ENCODE peak calls at places on chromosomes 16 and 17, in seven cellular contexts. One of them, this sample, is unnamed.
A peak's percentile ranks its signal among the peaks of the same experiment; 100 is the strongest.

GRCh38 chr17:33469911-33470310 is 176.8 kb upstream of the ASIC2 start:
- DNase-seq in prostate gland: no peak
- DNase-seq in A549: peak; percentile 10
- DNase-seq in Peyer's patch: no peak
- DNase-seq in upper lobe of left lung: no peak
- DNase-seq in mammary epithelial cell: peak; percentile 57
- DNase-seq in body of pancreas: peak; percentile 10
- DNase-seq in this sample: peak; percentile 24

GRCh38 chr16:24045641-24046040 is 209.9 kb downstream of the PRKCB start:
- DNase-seq in Peyer's patch: no peak
- DNase-seq in mammary epithelial cell: no peak
- DNase-seq in A549: peak; percentile 22
- DNase-seq in prostate gland: no peak
- DNase-seq in upper lobe of left lung: no peak
- DNase-seq in body of pancreas: no peak
- DNase-seq in this sample: peak; percentile 26

GRCh38 chr16:11232852-11233726 is 22.9 kb downstream of the SOCS1 start:
- DNase-seq in body of pancreas: no peak
- DNase-seq in mammary epithelial cell: no peak
- DNase-seq in prostate gland: no peak
- DNase-seq in Peyer's patch: peak; percentile 68
- DNase-seq in upper lobe of left lung: peak; percentile 73
- DNase-seq in A549: no peak
- DNase-seq in this sample: no peak

GRCh38 chr16:72247821-72248253 is 75.9 kb upstream of the PMFBP1 start:
- DNase-seq in mammary epithelial cell: peak; percentile 22
- DNase-seq in prostate gland: no peak
- DNase-seq in Peyer's patch: no peak
- DNase-seq in A549: no peak
- DNase-seq in body of pancreas: peak; percentile 54
- DNase-seq in upper lobe of left lung: no peak
- DNase-seq in this sample: no peak

GRCh38 chr16:11685844-11686618 is 17.8 kb downstream of the SNN start:
- DNase-seq in Peyer's patch: no peak
- DNase-seq in body of pancreas: no peak
- DNase-seq in upper lobe of left lung: no peak
- DNase-seq in prostate gland: no peak
- DNase-seq in A549: no peak
- DNase-seq in mammary epithelial cell: no peak
- DNase-seq in this sample: no peak

GRCh38 chr17:7560172-7561027 is 1.3 kb upstream of the SENP3 start:
- DNase-seq in body of pancreas: peak; percentile 83
- DNase-seq in prostate gland: peak; percentile 48
- DNase-seq in upper lobe of left lung: peak; percentile 67
- DNase-seq in A549: peak; percentile 78
- DNase-seq in Peyer's patch: peak; percentile 82
- DNase-seq in mammary epithelial cell: peak; percentile 70
- DNase-seq in this sample: no peak

GRCh38 chr16:88773812-88774291 is 11.2 kb downstream of the PIEZO1 start:
- DNase-seq in prostate gland: no peak
- DNase-seq in mammary epithelial cell: no peak
- DNase-seq in Peyer's patch: no peak
- DNase-seq in upper lobe of left lung: peak; percentile 81
- DNase-seq in A549: no peak
- DNase-seq in body of pancreas: no peak
- DNase-seq in this sample: peak; percentile 52

GRCh38 chr16:46883690-46884512 is at the start of gene GPT2:
- DNase-seq in mammary epithelial cell: peak; percentile 95
- DNase-seq in Peyer's patch: peak; percentile 95
- DNase-seq in body of pancreas: peak; percentile 99
- DNase-seq in prostate gland: peak; percentile 99
- DNase-seq in A549: peak; percentile 95
- DNase-seq in upper lobe of left lung: peak; percentile 99
- DNase-seq in this sample: peak; percentile 99

GRCh38 chr16:26070595-26071170 is 378.9 kb downstream of the HS3ST4 start:
- DNase-seq in prostate gland: no peak
- DNase-seq in body of pancreas: no peak
- DNase-seq in Peyer's patch: no peak
- DNase-seq in A549: no peak
- DNase-seq in mammary epithelial cell: no peak
- DNase-seq in upper lobe of left lung: no peak
- DNase-seq in this sample: no peak

GRCh38 chr17:79388556-79389295 is 222.1 kb downstream of the RBFOX3 start:
- DNase-seq in Peyer's patch: peak; percentile 70
- DNase-seq in A549: peak; percentile 66
- DNase-seq in upper lobe of left lung: peak; percentile 54
- DNase-seq in mammary epithelial cell: peak; percentile 31
- DNase-seq in body of pancreas: peak; percentile 70
- DNase-seq in prostate gland: peak; percentile 39
- DNase-seq in this sample: peak; percentile 78

GRCh38 chr17:15255713-15256454 is 9.2 kb downstream of the PMP22 start:
- DNase-seq in mammary epithelial cell: peak; percentile 50
- DNase-seq in A549: no peak
- DNase-seq in Peyer's patch: no peak
- DNase-seq in prostate gland: no peak
- DNase-seq in upper lobe of left lung: no peak
- DNase-seq in body of pancreas: no peak
- DNase-seq in this sample: peak; percentile 25

GRCh38 chr17:48551601-48552452 is 6.9 kb upstream of the HOXB2 start:
- DNase-seq in A549: no peak
- DNase-seq in prostate gland: no peak
- DNase-seq in Peyer's patch: no peak
- DNase-seq in body of pancreas: no peak
- DNase-seq in mammary epithelial cell: peak; percentile 42
- DNase-seq in upper lobe of left lung: no peak
- DNase-seq in this sample: no peak

GRCh38 chr17:66676421-66676820 is 158.5 kb upstream of the CACNG5 start:
- DNase-seq in mammary epithelial cell: peak; percentile 98
- DNase-seq in A549: peak; percentile 92
- DNase-seq in Peyer's patch: peak; percentile 83
- DNase-seq in upper lobe of left lung: peak; percentile 90
- DNase-seq in body of pancreas: peak; percentile 29
- DNase-seq in prostate gland: peak; percentile 89
- DNase-seq in this sample: no peak

GRCh38 chr17:2215616-2216364 is 87.8 kb downstream of the SMG6 start:
- DNase-seq in prostate gland: no peak
- DNase-seq in mammary epithelial cell: no peak
- DNase-seq in upper lobe of left lung: peak; percentile 67
- DNase-seq in Peyer's patch: peak; percentile 60
- DNase-seq in body of pancreas: no peak
- DNase-seq in A549: no peak
- DNase-seq in this sample: peak; percentile 21

GRCh38 chr17:2055494-2056220 is 754 bp downstream of the HIC1 start:
- DNase-seq in mammary epithelial cell: no peak
- DNase-seq in body of pancreas: no peak
- DNase-seq in prostate gland: no peak
- DNase-seq in A549: no peak
- DNase-seq in upper lobe of left lung: no peak
- DNase-seq in Peyer's patch: peak; percentile 61
- DNase-seq in this sample: no peak

GRCh38 chr17:8125196-8125946 is 1.5 kb upstream of the HES7 start:
- DNase-seq in mammary epithelial cell: peak; percentile 62
- DNase-seq in body of pancreas: peak; percentile 84
- DNase-seq in Peyer's patch: peak; percentile 81
- DNase-seq in prostate gland: peak; percentile 80
- DNase-seq in upper lobe of left lung: peak; percentile 81
- DNase-seq in A549: peak; percentile 81
- DNase-seq in this sample: peak; percentile 67

GRCh38 chr16:84505249-84506156 is 1.0 kb upstream of the MEAK7 start:
- DNase-seq in A549: no peak
- DNase-seq in Peyer's patch: no peak
- DNase-seq in upper lobe of left lung: peak; percentile 21
- DNase-seq in mammary epithelial cell: no peak
- DNase-seq in prostate gland: no peak
- DNase-seq in body of pancreas: no peak
- DNase-seq in this sample: no peak

GRCh38 chr17:81927145-81927652 is 336 bp downstream of the MAFG start:
- DNase-seq in A549: no peak
- DNase-seq in body of pancreas: no peak
- DNase-seq in mammary epithelial cell: no peak
- DNase-seq in upper lobe of left lung: no peak
- DNase-seq in Peyer's patch: no peak
- DNase-seq in prostate gland: no peak
- DNase-seq in this sample: no peak

GRCh38 chr16:85437161-85438052 is 175.7 kb upstream of the GSE1 start:
- DNase-seq in Peyer's patch: peak; percentile 81
- DNase-seq in A549: no peak
- DNase-seq in upper lobe of left lung: peak; percentile 75
- DNase-seq in mammary epithelial cell: no peak
- DNase-seq in body of pancreas: peak; percentile 69
- DNase-seq in prostate gland: peak; percentile 83
- DNase-seq in this sample: no peak

GRCh38 chr17:39599006-39599664 is 8.6 kb downstream of the NEUROD2 start:
- DNase-seq in Peyer's patch: no peak
- DNase-seq in mammary epithelial cell: no peak
- DNase-seq in prostate gland: no peak
- DNase-seq in upper lobe of left lung: no peak
- DNase-seq in A549: no peak
- DNase-seq in body of pancreas: no peak
- DNase-seq in this sample: peak; percentile 39

GRCh38 chr16:30418350-30419181 is 11.2 kb downstream of the ZNF771 start:
- DNase-seq in A549: peak; percentile 36
- DNase-seq in mammary epithelial cell: no peak
- DNase-seq in body of pancreas: no peak
- DNase-seq in upper lobe of left lung: no peak
- DNase-seq in Peyer's patch: no peak
- DNase-seq in prostate gland: no peak
- DNase-seq in this sample: no peak

GRCh38 chr16:53091508-53092211 is 36.9 kb downstream of the CHD9 start:
- DNase-seq in Peyer's patch: no peak
- DNase-seq in prostate gland: no peak
- DNase-seq in body of pancreas: peak; percentile 19
- DNase-seq in upper lobe of left lung: peak; percentile 69
- DNase-seq in A549: no peak
- DNase-seq in mammary epithelial cell: peak; percentile 41
- DNase-seq in this sample: peak; percentile 92

GRCh38 chr17:5557485-5557884 is 26.8 kb downstream of the NLRP1 start:
- DNase-seq in body of pancreas: no peak
- DNase-seq in A549: no peak
- DNase-seq in Peyer's patch: no peak
- DNase-seq in mammary epithelial cell: peak; percentile 69
- DNase-seq in upper lobe of left lung: no peak
- DNase-seq in prostate gland: no peak
- DNase-seq in this sample: no peak

GRCh38 chr17:79721993-79722671 is 8.6 kb upstream of the ENPP7 start:
- DNase-seq in Peyer's patch: no peak
- DNase-seq in prostate gland: no peak
- DNase-seq in body of pancreas: no peak
- DNase-seq in mammary epithelial cell: no peak
- DNase-seq in A549: peak; percentile 67
- DNase-seq in upper lobe of left lung: no peak
- DNase-seq in this sample: peak; percentile 47

GRCh38 chr17:40536731-40537171 is 28.5 kb downstream of the CCR7 start:
- DNase-seq in Peyer's patch: peak; percentile 46
- DNase-seq in A549: peak; percentile 83
- DNase-seq in upper lobe of left lung: peak; percentile 61
- DNase-seq in prostate gland: peak; percentile 84
- DNase-seq in mammary epithelial cell: no peak
- DNase-seq in body of pancreas: no peak
- DNase-seq in this sample: no peak

GRCh38 chr16:20944861-20945390 is 44.4 kb downstream of the LYRM1 start:
- DNase-seq in prostate gland: no peak
- DNase-seq in upper lobe of left lung: no peak
- DNase-seq in A549: no peak
- DNase-seq in mammary epithelial cell: peak; percentile 19
- DNase-seq in body of pancreas: no peak
- DNase-seq in Peyer's patch: no peak
- DNase-seq in this sample: peak; percentile 13

GRCh38 chr17:34312080-34312479 is 7.2 kb upstream of the CCL8 start:
- DNase-seq in mammary epithelial cell: no peak
- DNase-seq in body of pancreas: no peak
- DNase-seq in Peyer's patch: no peak
- DNase-seq in prostate gland: no peak
- DNase-seq in A549: peak; percentile 13
- DNase-seq in upper lobe of left lung: no peak
- DNase-seq in this sample: no peak

GRCh38 chr17:58308173-58308984 is 20.2 kb downstream of the TSPOAP1 start:
- DNase-seq in upper lobe of left lung: no peak
- DNase-seq in Peyer's patch: no peak
- DNase-seq in A549: peak; percentile 35
- DNase-seq in prostate gland: no peak
- DNase-seq in mammary epithelial cell: no peak
- DNase-seq in body of pancreas: no peak
- DNase-seq in this sample: peak; percentile 62

GRCh38 chr17:73595068-73595865 is 49.0 kb downstream of the SDK2 start:
- DNase-seq in A549: no peak
- DNase-seq in mammary epithelial cell: peak; percentile 51
- DNase-seq in Peyer's patch: no peak
- DNase-seq in prostate gland: peak; percentile 30
- DNase-seq in body of pancreas: no peak
- DNase-seq in upper lobe of left lung: no peak
- DNase-seq in this sample: peak; percentile 70
- TF ChIP-seq CTCF in A549: peak; percentile 34
- TF ChIP-seq CTCF in mammary epithelial cell: peak; percentile 64
- TF ChIP-seq CTCF in Peyer's patch: peak; percentile 22
- TF ChIP-seq CTCF in prostate gland: peak; percentile 49
- TF ChIP-seq CTCF in body of pancreas: no peak
- TF ChIP-seq CTCF in upper lobe of left lung: peak; percentile 45
- TF ChIP-seq CTCF in this sample: peak; percentile 65

DNA sequence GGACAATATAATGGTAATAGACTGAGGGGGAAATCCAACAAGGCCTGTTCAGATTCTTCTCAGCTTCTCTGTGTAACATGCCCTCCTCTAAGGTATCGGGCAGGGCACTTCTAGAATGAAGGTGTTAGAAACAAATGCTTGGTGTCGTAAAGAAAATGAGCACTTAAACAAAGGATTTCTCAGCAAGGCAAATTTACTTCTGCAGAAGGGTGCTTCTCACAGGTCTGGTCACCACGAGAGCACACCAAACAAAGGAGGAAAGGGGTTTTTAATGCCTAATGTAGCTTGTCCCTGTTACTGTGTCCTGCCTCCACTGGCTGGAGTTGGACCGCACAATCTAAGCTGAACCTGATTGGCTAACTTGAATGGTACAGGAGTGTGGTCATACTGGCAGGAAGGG is 642.6 kb upstream of the CDH8 start:
- DNase-seq in prostate gland: no peak
- DNase-seq in upper lobe of left lung: no peak
- DNase-seq in mammary epithelial cell: no peak
- DNase-seq in A549: no peak
- DNase-seq in Peyer's patch: no peak
- DNase-seq in body of pancreas: no peak
- DNase-seq in this sample: no peak
- H3K9me3 ChIP-seq in prostate gland: no peaks in the 10 kb centered on the region
- H3K9me3 ChIP-seq in upper lobe of left lung: peaks cover 9% of the 10 kb centered on the region
- H3K9me3 ChIP-seq in mammary epithelial cell: peaks cover 14% of the 10 kb centered on the region
- H3K9me3 ChIP-seq in A549: peaks cover 4% of the 10 kb centered on the region
- H3K9me3 ChIP-seq in Peyer's patch: peaks cover 24% of the 10 kb centered on the region
- H3K9me3 ChIP-seq in body of pancreas: peaks cover 12% of the 10 kb centered on the region
- H3K9me3 ChIP-seq in this sample: no peaks in the 10 kb centered on the region

GRCh38 chr16:48334325-48334724 is 50.9 kb downstream of the SIAH1 start:
- DNase-seq in upper lobe of left lung: no peak
- DNase-seq in body of pancreas: no peak
- DNase-seq in A549: no peak
- DNase-seq in prostate gland: no peak
- DNase-seq in mammary epithelial cell: no peak
- DNase-seq in Peyer's patch: no peak
- DNase-seq in this sample: no peak
- TF ChIP-seq CTCF in upper lobe of left lung: no peak
- TF ChIP-seq CTCF in body of pancreas: no peak
- TF ChIP-seq CTCF in A549: no peak
- TF ChIP-seq CTCF in prostate gland: no peak
- TF ChIP-seq CTCF in mammary epithelial cell: no peak
- TF ChIP-seq CTCF in Peyer's patch: no peak
- TF ChIP-seq CTCF in this sample: no peak

GRCh38 chr17:71003736-71004135 is 834.4 kb downstream of the KCNJ2 start:
- DNase-seq in A549: no peak
- DNase-seq in prostate gland: no peak
- DNase-seq in Peyer's patch: no peak
- DNase-seq in upper lobe of left lung: no peak
- DNase-seq in body of pancreas: no peak
- DNase-seq in mammary epithelial cell: no peak
- DNase-seq in this sample: no peak

GRCh38 chr17:71004413-71004812 is 835.1 kb downstream of the KCNJ2 start:
- DNase-seq in Peyer's patch: no peak
- DNase-seq in prostate gland: no peak
- DNase-seq in upper lobe of left lung: no peak
- DNase-seq in mammary epithelial cell: no peak
- DNase-seq in A549: no peak
- DNase-seq in body of pancreas: no peak
- DNase-seq in this sample: no peak
- H3K9me3 ChIP-seq in Peyer's patch: no peaks in the 10 kb centered on the region
- H3K9me3 ChIP-seq in prostate gland: no peaks in the 10 kb centered on the region
- H3K9me3 ChIP-seq in upper lobe of left lung: no peaks in the 10 kb centered on the region
- H3K9me3 ChIP-seq in mammary epithelial cell: no peaks in the 10 kb centered on the region
- H3K9me3 ChIP-seq in A549: no peaks in the 10 kb centered on the region
- H3K9me3 ChIP-seq in body of pancreas: no peaks in the 10 kb centered on the region
- H3K9me3 ChIP-seq in this sample: no peaks in the 10 kb centered on the region

This sample was measured in BE2C.